ENCODE peak calls at places on chromosomes 5 and 9, in five cellular contexts. K is H1, T is HepG2, J is SK-N-SH, R is K562. A is an unnamed sample.

GRCh38 chr9:82580921-82581320 is 482.0 kb downstream of the RASEF start:
- DNase-seq in K (no peak), T (no peak), J (no peak), R (no peak), A (no peak)

GRCh38 chr9:35000535-35001284 is 11.2 kb downstream of the DNAJB5 start:
- DNase-seq in T (no peak), J (peak), K (no peak), R (peak), A (no peak)

GRCh38 chr9:106350777-106351176 is 512.2 kb upstream of the ZNF462 start:
- DNase-seq in K (no peak), J (no peak), T (no peak), R (no peak), A (no peak)

GRCh38 chr5:89444073-89444472 is 561.1 kb upstream of the MEF2C start:
- DNase-seq in R (no peak), T (no peak), J (no peak), K (no peak), A (no peak)

GRCh38 chr5:106415541-106415940 is 1255.2 kb downstream of the EFNA5 start:
- DNase-seq in K (no peak), T (no peak), R (no peak), J (no peak), A (no peak)

GRCh38 chr9:121059998-121060636 is 10.0 kb upstream of the C5 start:
- DNase-seq in J (peak), K (no peak), R (peak), T (peak), A (no peak)

GRCh38 chr5:80238778-80239679 is 16.8 kb downstream of the SERINC5 start:
- DNase-seq in K (no peak), T (no peak), R (no peak), J (peak), A (no peak)

GRCh38 chr5:143131983-143132382 is 271.5 kb downstream of the NR3C1 start:
- DNase-seq in K (no peak), J (no peak), T (no peak), R (no peak), A (no peak)

GRCh38 chr5:1997640-1998347 is 115.1 kb upstream of the IRX4 start:
- DNase-seq in K (no peak), J (no peak), R (no peak), T (no peak), A (no peak)

GRCh38 chr5:90866333-90866732 is 307.7 kb downstream of the ADGRV1 start:
- DNase-seq in K (no peak), T (peak), R (peak), J (peak), A (no peak)

GRCh38 chr5:146084376-146084775 is 21.0 kb downstream of the PLAC8L1 start:
- DNase-seq in R (no peak), T (no peak), J (no peak), K (no peak), A (no peak)

GRCh38 chr5:150386024-150386855 is 26.5 kb downstream of the CD74 start:
- DNase-seq in K (no peak), T (no peak), J (no peak), R (no peak), A (no peak)

GRCh38 chr5:98016771-98017170 is 756.7 kb upstream of the RGMB start:
- DNase-seq in J (no peak), R (no peak), K (no peak), T (no peak), A (no peak)
- TF ChIP-seq GABPA in J (no peak), R (no peak), K (no peak), T (no peak), A (no peak)

DNA sequence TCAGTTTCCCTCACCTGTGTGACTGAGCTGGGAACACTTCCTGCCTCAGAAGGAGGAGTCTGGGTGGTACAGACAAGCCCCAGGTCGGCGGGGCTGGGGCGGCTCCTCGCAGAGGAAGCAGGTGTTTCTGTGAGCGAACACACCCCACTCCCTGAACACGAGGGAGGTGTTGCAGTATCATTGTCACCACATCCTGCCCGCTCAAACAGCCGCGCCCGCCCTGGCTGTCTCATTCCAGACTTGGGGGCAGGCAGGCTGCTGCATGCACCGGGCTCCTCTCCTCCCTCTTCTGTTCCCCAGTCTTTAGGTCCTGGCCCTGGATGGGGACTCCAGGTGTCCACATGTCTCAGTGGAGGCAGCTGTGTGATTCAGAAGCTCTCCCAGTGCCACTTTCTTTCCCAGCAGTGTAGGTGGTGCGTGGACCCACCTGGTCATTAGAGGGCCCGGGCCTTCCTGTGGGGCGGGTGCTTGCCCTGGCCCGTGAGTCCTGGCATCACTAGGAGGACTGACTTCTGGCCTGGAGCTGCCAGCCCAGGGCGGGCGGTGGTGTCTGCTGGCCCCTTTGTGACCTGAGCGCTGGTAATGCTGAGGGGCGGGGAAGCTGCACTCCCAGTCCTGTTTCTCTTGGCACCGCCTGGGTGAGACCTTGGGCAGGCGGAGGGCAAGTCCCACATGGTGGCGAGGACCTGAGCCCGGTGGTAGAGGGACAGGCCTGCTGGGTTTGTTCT is 18.3 kb upstream of the PHYHD1 start:
- DNase-seq in J (no peak), T (no peak), R (no peak), K (no peak), A (no peak)
- TF ChIP-seq POLR2AphosphoS5 in J (no peak), T (no peak), R (no peak), K (no peak), A (peak)

GRCh38 chr9:21591221-21592062 is 109.3 kb upstream of the IFNE start:
- DNase-seq in R (no peak), J (no peak), K (no peak), T (peak), A (no peak)
- TF ChIP-seq YY1 in R (no peak), J (no peak), K (no peak), T (no peak), A (no peak)

DNA sequence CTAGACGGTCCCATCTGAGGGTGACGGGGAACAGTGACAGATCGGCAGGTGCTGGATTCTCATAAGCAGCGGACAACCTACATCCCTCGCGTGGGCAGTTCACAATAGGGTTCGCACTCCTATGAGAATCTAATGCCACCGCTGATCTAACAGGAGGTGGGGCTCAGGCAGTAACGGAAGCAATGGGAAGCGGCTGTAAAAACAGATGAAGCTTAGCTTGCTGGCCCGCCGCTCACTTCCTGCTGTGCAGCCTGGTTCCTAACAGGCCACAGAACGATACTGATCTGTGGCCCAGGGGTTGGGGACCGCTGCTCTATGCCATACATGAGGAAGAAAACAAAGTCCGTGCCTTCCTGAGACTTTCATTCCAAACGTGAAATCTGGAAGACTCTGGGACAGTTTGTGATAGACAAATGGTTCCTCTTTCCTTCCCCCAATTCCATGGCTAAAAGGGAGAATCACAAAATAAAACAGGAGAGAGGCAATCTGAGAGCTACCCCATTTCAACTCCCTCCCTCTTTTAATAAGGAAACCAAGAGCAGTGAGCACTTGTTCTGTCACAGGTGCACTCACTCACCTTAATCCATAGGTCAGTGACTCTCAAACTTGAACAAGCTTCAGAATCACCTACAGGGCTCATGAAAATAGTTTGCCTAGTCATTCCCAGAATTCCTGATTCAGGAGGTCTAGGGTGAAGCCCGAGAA is 12.1 kb downstream of the PDCL start:
- DNase-seq in R (no peak), K (no peak), T (no peak), J (no peak), A (no peak)
- TF ChIP-seq GABPA in R (no peak), K (no peak), T (no peak), J (no peak), A (no peak)

GRCh38 chr5:61414806-61415205 is 82.7 kb downstream of the ZSWIM6 start:
- DNase-seq in R (no peak), J (no peak), K (no peak), T (no peak), A (no peak)
- TF ChIP-seq POLR2AphosphoS5 in R (no peak), J (no peak), K (no peak), T (no peak), A (no peak)

GRCh38 chr9:126959917-126960316 is 45.3 kb downstream of the RALGPS1 start:
- DNase-seq in J (no peak), K (no peak), T (no peak), R (no peak), A (no peak)

GRCh38 chr9:126971261-126971660 is 56.7 kb downstream of the RALGPS1 start:
- DNase-seq in J (no peak), K (no peak), R (no peak), T (no peak), A (no peak)

GRCh38 chr9:126965077-126965476 is 50.5 kb downstream of the RALGPS1 start:
- DNase-seq in K (no peak), R (no peak), J (no peak), T (no peak), A (no peak)

GRCh38 chr9:126962336-126962735 is 47.8 kb downstream of the RALGPS1 start:
- DNase-seq in T (no peak), J (no peak), R (no peak), K (peak), A (no peak)

DNA sequence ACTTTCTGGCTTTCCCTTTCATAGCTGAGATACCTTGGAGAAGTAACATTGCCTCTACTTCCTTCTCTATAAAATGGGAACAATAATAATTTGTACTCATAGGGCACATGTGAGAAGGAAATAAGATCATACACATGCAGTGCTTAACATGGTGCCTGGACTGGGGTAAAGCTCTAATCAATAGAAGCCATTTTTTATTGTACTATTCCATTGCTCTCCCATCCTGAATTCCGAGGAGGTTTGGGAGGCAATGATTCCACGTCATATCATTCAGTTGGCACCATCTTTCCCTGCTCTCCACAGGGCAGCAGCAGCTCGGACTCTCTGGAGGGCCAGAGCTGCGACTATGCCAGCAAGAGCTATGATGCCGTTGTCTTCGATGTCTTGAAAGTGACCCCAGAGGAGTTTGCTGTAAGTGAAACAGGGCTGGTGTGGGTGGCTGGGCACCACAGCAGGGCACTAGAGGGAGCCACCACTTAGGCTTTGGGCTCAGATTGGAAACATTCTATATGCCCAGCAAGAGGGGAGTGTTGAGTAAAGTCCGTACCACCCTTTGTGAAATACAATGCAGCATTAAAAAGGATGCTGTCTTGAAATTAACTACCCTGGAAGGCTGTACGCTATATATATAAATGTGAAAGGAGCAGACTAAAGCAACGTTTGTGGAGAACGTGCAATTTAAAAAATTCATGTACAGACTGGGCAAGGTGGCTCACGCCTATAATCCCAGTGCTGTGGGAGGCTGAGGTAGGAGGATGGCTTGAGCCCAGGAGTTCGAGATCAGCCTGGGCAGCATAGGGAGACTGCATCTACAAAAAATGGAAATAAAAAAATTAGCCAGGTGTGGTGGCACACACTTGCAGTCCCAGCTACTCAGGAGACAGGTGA is 51.2 kb downstream of the RALGPS1 start:
- DNase-seq in K (peak), T (peak), R (peak), J (peak), A (no peak)
- TF ChIP-seq YY1 in K (no peak), T (no peak), R (no peak), J (no peak), A (no peak)

GRCh38 chr9:87141124-87141523 is 193.8 kb upstream of the GAS1 start:
- DNase-seq in T (no peak), K (no peak), J (no peak), R (no peak), A (no peak)
- TF ChIP-seq GABPA in T (no peak), K (no peak), J (no peak), R (no peak), A (no peak)

GRCh38 chr5:56272765-56273164 is 39.6 kb upstream of the ANKRD55 start:
- DNase-seq in R (no peak), J (no peak), K (no peak), T (no peak), A (no peak)

GRCh38 chr5:56270058-56270457 is 36.9 kb upstream of the ANKRD55 start:
- DNase-seq in K (no peak), T (peak), J (peak), R (peak), A (peak)

GRCh38 chr5:56273376-56274005 is 40.4 kb upstream of the ANKRD55 start:
- DNase-seq in J (no peak), R (no peak), K (no peak), T (no peak), A (no peak)

GRCh38 chr5:56269216-56269927 is 36.2 kb upstream of the ANKRD55 start:
- DNase-seq in R (peak), T (peak), J (peak), K (no peak), A (peak)

GRCh38 chr5:56270568-56271392 is 37.6 kb upstream of the ANKRD55 start:
- DNase-seq in R (peak), T (peak), J (peak), K (peak), A (peak)
- TF ChIP-seq POLR2AphosphoS5 in R (no peak), T (no peak), J (no peak), K (no peak), A (no peak)

A was measured in GM12878.